ENCODE peak calls at places on chromosome 3, in six cellular contexts. M is sigmoid colon; B is PC-3; F is GM23338; R is CD8-positive, alpha-beta memory T cell; O is adipocyte. N is an unnamed sample.

GRCh38 chr3:64895095-64895494 is 207.3 kb upstream of the ADAMTS9 start:
- DNase-seq in M (no peak), B (no peak), F (no peak), R (no peak), O (no peak), N (no peak)

GRCh38 chr3:39107874-39108308 is 411 bp downstream of the TTC21A start:
- DNase-seq in M (no peak), B (no peak), F (no peak), R (no peak), O (no peak), N (peak; percentile 51)

GRCh38 chr3:4726549-4726948 is 233.4 kb downstream of the ITPR1 start:
- DNase-seq in M (no peak), B (peak; percentile 67), F (no peak), R (no peak), O (no peak), N (peak; percentile 17)

GRCh38 chr3:123330441-123330991 is 118.4 kb downstream of the ADCY5 start:
- DNase-seq in M (peak; percentile 81), B (no peak), F (no peak), R (no peak), O (no peak), N (no peak)

GRCh38 chr3:65831733-65832425 is 206.8 kb downstream of the MAGI1 start:
- DNase-seq in M (no peak), B (peak; percentile 30), F (no peak), R (no peak), O (peak; percentile 93), N (peak; percentile 66)

GRCh38 chr3:24595801-24596200 is 101.2 kb upstream of the THRB start:
- DNase-seq in M (no peak), B (peak; percentile 88), F (no peak), R (no peak), O (peak; percentile 58), N (peak; percentile 61)

GRCh38 chr3:174431717-174432116 is 427.4 kb upstream of the NAALADL2 start:
- DNase-seq in M (no peak), B (peak; percentile 41), F (no peak), R (no peak), O (no peak), N (peak; percentile 60)

GRCh38 chr3:133459400-133459799 is 59.5 kb downstream of the BFSP2 start:
- DNase-seq in M (peak; percentile 72), B (no peak), F (no peak), R (no peak), O (peak; percentile 33), N (no peak)

GRCh38 chr3:170062769-170063168 is 25.0 kb downstream of the GPR160 start:
- DNase-seq in M (no peak), B (no peak), F (peak; percentile 80), R (no peak), O (no peak), N (no peak)

GRCh38 chr3:124802054-124802698 is 71.9 kb downstream of the UMPS start:
- DNase-seq in M (no peak), B (no peak), F (no peak), R (no peak), O (no peak), N (no peak)

GRCh38 chr3:19147905-19148767 is at the start of gene KCNH8:
- DNase-seq in M (no peak), B (no peak), F (peak; percentile 80), R (no peak), O (no peak), N (no peak)

GRCh38 chr3:186180151-186180550 is 71.3 kb upstream of the ETV5 start:
- DNase-seq in M (no peak), B (no peak), F (no peak), R (no peak), O (no peak), N (no peak)

GRCh38 chr3:123392871-123393620 is 55.8 kb downstream of the ADCY5 start:
- DNase-seq in M (no peak), B (peak; percentile 50), F (no peak), R (no peak), O (no peak), N (no peak)

GRCh38 chr3:83002869-83003445 is 1241.5 kb upstream of the GBE1 start:
- DNase-seq in M (no peak), B (no peak), F (peak; percentile 19), R (no peak), O (no peak), N (no peak)

GRCh38 chr3:185822221-185822956 is 2.5 kb downstream of the IGF2BP2 start:
- DNase-seq in M (no peak), B (peak; percentile 89), F (no peak), R (no peak), O (peak; percentile 84), N (peak; percentile 59)

GRCh38 chr3:45798034-45798433 is 1.7 kb upstream of the SLC6A20 start:
- DNase-seq in M (no peak), B (no peak), F (no peak), R (no peak), O (no peak), N (no peak)

GRCh38 chr3:45796902-45797637 is 734 bp upstream of the SLC6A20 start:
- DNase-seq in M (no peak), B (no peak), F (no peak), R (no peak), O (no peak), N (no peak)

GRCh38 chr3:45799586-45799985 is 3.2 kb upstream of the SLC6A20 start:
- DNase-seq in M (no peak), B (no peak), F (no peak), R (no peak), O (no peak), N (no peak)

GRCh38 chr3:45803252-45803935 is 7.1 kb upstream of the SLC6A20 start:
- DNase-seq in M (no peak), B (no peak), F (no peak), R (no peak), O (no peak), N (no peak)

GRCh38 chr3:45800611-45801010 is 4.3 kb upstream of the SLC6A20 start:
- DNase-seq in M (no peak), B (no peak), F (no peak), R (no peak), O (no peak), N (no peak)
- H3K4me3 ChIP-seq in M (no peak overlapping the region), B (no peak overlapping the region), F (no peak overlapping the region), R (no peak overlapping the region), O (no peak overlapping the region), N (no peak overlapping the region)

GRCh38 chr3:48595526-48596121 is 495 bp upstream of the COL7A1 start:
- DNase-seq in M (no peak), B (peak; percentile 95), F (peak; percentile 48), R (no peak), O (peak; percentile 94), N (peak; percentile 97)

GRCh38 chr3:48596157-48596556 is 1.0 kb upstream of the COL7A1 start:
- DNase-seq in M (no peak), B (no peak), F (no peak), R (no peak), O (no peak), N (no peak)

GRCh38 chr3:48594431-48595049 is 589 bp downstream of the COL7A1 start:
- DNase-seq in M (no peak), B (no peak), F (peak; percentile 68), R (no peak), O (peak; percentile 29), N (peak; percentile 62)

GRCh38 chr3:48596676-48597407 is 1.7 kb upstream of the COL7A1 start:
- DNase-seq in M (no peak), B (no peak), F (no peak), R (no peak), O (no peak), N (no peak)

DNA sequence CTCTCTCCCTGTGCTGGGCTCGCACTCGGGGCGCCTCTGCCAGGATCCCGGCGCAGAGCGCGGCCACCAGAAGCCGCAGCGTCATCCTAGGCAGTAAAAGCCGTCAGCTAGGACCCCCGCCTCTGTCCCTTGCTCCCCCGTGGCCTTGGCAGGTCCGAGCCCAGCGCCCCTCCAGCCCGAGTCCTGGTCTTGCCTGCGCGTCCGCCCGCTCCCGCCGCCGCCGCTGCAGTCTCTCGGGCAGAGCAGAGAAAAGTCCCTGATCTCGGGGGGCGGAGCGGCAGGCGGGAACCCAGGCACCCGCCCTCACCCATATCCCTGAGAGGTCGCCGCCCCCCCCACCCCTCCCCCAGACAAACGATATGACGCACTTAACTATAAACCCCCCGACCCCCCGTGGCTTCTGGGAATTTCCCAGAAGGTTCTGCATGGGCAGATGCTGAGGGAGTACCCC is at the start of gene COL7A1:
- DNase-seq in M (no peak), B (no peak), F (peak; percentile 68), R (no peak), O (peak; percentile 35), N (peak; percentile 70)
- H3K4me3 ChIP-seq in M (peak within 1 kb of the TSS; percentile 50), B (no peak within 1 kb of the TSS), F (peak within 1 kb of the TSS; percentile 59), R (no peak within 1 kb of the TSS), O (peak within 1 kb of the TSS; percentile 71), N (peak within 1 kb of the TSS; percentile 62)

GRCh38 chr3:8737823-8738222 is 4.2 kb downstream of the CAV3 start:
- DNase-seq in M (no peak), B (no peak), F (no peak), R (no peak), O (no peak), N (no peak)

GRCh38 chr3:8737301-8737700 is 3.7 kb downstream of the CAV3 start:
- DNase-seq in M (no peak), B (no peak), F (no peak), R (no peak), O (no peak), N (no peak)

GRCh38 chr3:8734908-8735307 is 1.3 kb downstream of the CAV3 start:
- DNase-seq in M (no peak), B (no peak), F (no peak), R (no peak), O (no peak), N (no peak)

GRCh38 chr3:8734137-8734878 is 706 bp downstream of the CAV3 start:
- DNase-seq in M (no peak), B (peak; percentile 57), F (no peak), R (no peak), O (no peak), N (no peak)

DNA sequence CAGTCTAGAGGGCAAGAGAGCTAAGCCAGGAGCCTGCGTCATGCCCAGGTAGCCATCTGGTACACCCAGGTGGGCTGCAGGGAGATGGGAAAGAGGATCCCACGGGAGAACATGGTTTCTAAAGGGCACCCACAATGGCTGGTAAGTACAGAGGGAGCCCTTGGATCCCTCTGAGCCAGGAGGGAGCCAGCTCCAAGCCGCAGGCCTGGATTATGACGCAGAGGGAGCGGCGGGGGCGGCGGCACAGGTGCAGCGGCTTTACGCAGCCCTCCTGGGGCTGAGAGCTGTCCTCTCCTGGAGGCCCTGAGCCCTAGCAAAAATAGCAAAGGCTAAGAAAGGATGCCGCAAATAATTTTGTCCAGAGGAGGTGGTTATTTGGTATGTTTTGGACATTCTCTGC is 2.8 kb downstream of the CAV3 start:
- DNase-seq in M (no peak), B (no peak), F (no peak), R (no peak), O (no peak), N (no peak)
- H3K4me3 ChIP-seq in M (no peak overlapping the region), B (no peak overlapping the region), F (no peak overlapping the region), R (no peak overlapping the region), O (no peak overlapping the region), N (no peak overlapping the region)

GRCh38 chr3:10015476-10015904 is 10.7 kb upstream of the FANCD2 start:
- DNase-seq in M (peak; percentile 98), B (peak; percentile 75), F (no peak), R (no peak), O (peak; percentile 96), N (peak; percentile 96)
- H3K4me3 ChIP-seq in M (no peak overlapping the region), B (no peak overlapping the region), F (no peak overlapping the region), R (no peak overlapping the region), O (peak overlapping the region; percentile 33), N (no peak overlapping the region)

GRCh38 chr3:141830508-141830907 is 45.9 kb upstream of the ATP1B3 start:
- DNase-seq in M (no peak), B (no peak), F (no peak), R (no peak), O (no peak), N (no peak)
- H3K4me3 ChIP-seq in M (no peak overlapping the region), B (no peak overlapping the region), F (no peak overlapping the region), R (no peak overlapping the region), O (no peak overlapping the region), N (no peak overlapping the region)